ENCODE peak calls at places on chromosomes 4 and X, in four cellular contexts. J is hepatocyte, T is A673, X is GM23248. Z is an unnamed sample. For H3K27me3, the result is how much of the 10 kb centered on the place peaks cover.

GRCh38 chrX:93985621-93986020 is 311.6 kb downstream of the FAM133A start:
- DNase-seq in J (no peak), X (no peak), T (peak), Z (no peak)

GRCh38 chr4:186881521-186882220 is 158.0 kb upstream of the FAT1 start:
- DNase-seq in J (peak), T (no peak), X (peak), Z (no peak)

GRCh38 chrX:34288782-34289181 is 156.7 kb upstream of the FAM47A start:
- DNase-seq in T (no peak), X (no peak), J (no peak), Z (peak)

GRCh38 chr4:2503809-2504208 is 32.6 kb upstream of the FAM193A start:
- DNase-seq in T (no peak), X (no peak), J (no peak), Z (no peak)

GRCh38 chr4:156779046-156779445 is 192.6 kb downstream of the PDGFC start:
- DNase-seq in T (peak), J (no peak), X (peak), Z (no peak)

GRCh38 chr4:169286562-169287301 is 16.0 kb upstream of the SH3RF1 start:
- DNase-seq in J (no peak), T (no peak), X (peak), Z (no peak)

GRCh38 chr4:43410636-43411035 is 518.1 kb downstream of the GRXCR1 start:
- DNase-seq in X (no peak), T (no peak), J (no peak), Z (no peak)

GRCh38 chrX:16319929-16320328 is 152.6 kb downstream of the MAGEB17 start:
- DNase-seq in J (no peak), T (no peak), X (peak), Z (no peak)

GRCh38 chr4:57490520-57490919 is 380.3 kb upstream of the IGFBP7 start:
- DNase-seq in X (no peak), J (no peak), T (no peak), Z (no peak)

GRCh38 chr4:8740666-8741395 is 130.8 kb downstream of the HMX1 start:
- DNase-seq in T (no peak), J (no peak), X (no peak), Z (no peak)

GRCh38 chr4:5186584-5187170 is 135.4 kb downstream of the STK32B start:
- DNase-seq in X (no peak), T (no peak), J (no peak), Z (peak)

GRCh38 chr4:182143086-182143821 is 99.9 kb upstream of the TENM3 start:
- DNase-seq in X (peak), T (no peak), J (peak), Z (no peak)

GRCh38 chr4:1011022-1011694 is at the start of gene FGFRL1:
- DNase-seq in X (peak), J (peak), T (peak), Z (peak)

GRCh38 chr4:149719806-149720205 is 95.8 kb downstream of the IQCM start:
- DNase-seq in X (no peak), T (no peak), J (no peak), Z (no peak)

GRCh38 chrX:32153586-32153985 is 1057.8 kb downstream of the DMD start:
- DNase-seq in X (no peak), J (no peak), T (no peak), Z (no peak)

GRCh38 chr4:20431422-20432014 is 179.8 kb downstream of the SLIT2 start:
- DNase-seq in T (peak), J (peak), X (peak), Z (peak)

GRCh38 chr4:30968926-30969325 is 248.8 kb downstream of the PCDH7 start:
- DNase-seq in T (no peak), J (no peak), X (no peak), Z (no peak)

GRCh38 chr4:1048781-1049590 is 37.6 kb downstream of the FGFRL1 start:
- DNase-seq in T (no peak), X (no peak), J (no peak), Z (no peak)

GRCh38 chr4:155478336-155478825 is 101.6 kb upstream of the MAP9 start:
- DNase-seq in J (no peak), T (no peak), X (peak), Z (no peak)

GRCh38 chr4:13535708-13536361 is 8.5 kb downstream of the NKX3-2 start:
- DNase-seq in T (no peak), J (no peak), X (no peak), Z (no peak)
- TF ChIP-seq EZH2 in T (no peak), J (peak), X (no peak), Z (peak)

GRCh38 chrX:71996138-71996537 is 85.5 kb downstream of the NHSL2 start:
- DNase-seq in J (no peak), T (no peak), X (no peak), Z (no peak)

GRCh38 chrX:71993371-71993770 is 82.7 kb downstream of the NHSL2 start:
- DNase-seq in T (no peak), X (no peak), J (no peak), Z (no peak)

GRCh38 chrX:71994601-71995000 is 84.0 kb downstream of the NHSL2 start:
- DNase-seq in T (no peak), J (no peak), X (peak), Z (no peak)

GRCh38 chrX:71996826-71997225 is 86.2 kb downstream of the NHSL2 start:
- DNase-seq in J (no peak), X (peak), T (no peak), Z (no peak)

GRCh38 chrX:71995122-71995521 is 84.5 kb downstream of the NHSL2 start:
- DNase-seq in J (no peak), X (peak), T (no peak), Z (no peak)
- H3K27me3 ChIP-seq in J (under half), X (under half), T (under half), Z (under half)

GRCh38 chr4:120923201-120923522 is 636 bp upstream of the PRDM5 start:
- DNase-seq in X (no peak), T (no peak), J (no peak), Z (no peak)
- TF ChIP-seq EZH2 in X (no peak), T (no peak), J (no peak), Z (no peak)

GRCh38 chr4:48043504-48043903 is 26.9 kb downstream of the NIPAL1 start:
- DNase-seq in X (no peak), J (no peak), T (no peak), Z (no peak)
- H3K27me3 ChIP-seq in X (under half), J (under half), T (under half), Z (under half)

GRCh38 chr4:143337600-143338287 is 1.1 kb downstream of the GAB1 start:
- DNase-seq in X (peak), J (peak), T (peak), Z (no peak)
- TF ChIP-seq EZH2 in X (no peak), J (no peak), T (no peak), Z (no peak)

DNA sequence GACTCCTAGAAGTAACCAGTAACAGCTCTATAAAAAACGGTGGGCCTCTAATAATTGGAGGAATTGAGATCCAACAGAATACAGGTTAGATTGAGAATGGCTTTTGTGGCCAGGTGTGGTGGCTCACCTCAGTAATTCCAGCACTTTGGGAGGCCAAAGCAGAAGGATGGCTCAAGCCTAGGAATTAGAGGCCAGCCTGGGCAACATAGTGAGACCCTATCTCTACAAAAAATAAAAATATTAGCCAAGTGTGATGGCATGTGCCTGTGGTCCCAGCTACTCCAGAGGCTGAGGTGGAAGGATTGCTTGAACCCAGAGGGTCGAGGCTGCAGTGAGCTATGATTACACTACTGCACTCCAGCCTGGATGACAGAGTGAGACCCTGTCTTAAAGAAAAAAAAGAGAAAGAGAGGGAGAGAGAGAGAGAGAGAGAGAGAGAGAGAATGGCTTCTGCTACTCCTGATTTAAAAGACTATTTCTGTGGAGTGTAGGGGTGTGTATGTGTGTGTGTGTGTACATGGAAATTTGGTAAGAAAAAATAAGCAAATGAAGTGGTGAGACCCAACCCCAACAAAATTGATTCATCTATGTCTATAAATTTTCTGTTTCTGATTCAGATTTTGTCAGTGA is 89.3 kb downstream of the FRMPD4 start:
- DNase-seq in T (no peak), X (no peak), J (no peak), Z (no peak)
- H3K27me3 ChIP-seq in T (under half), X (under half), J (under half), Z (under half)

GRCh38 chrX:139203681-139204575 is 326.6 kb upstream of the F9 start:
- DNase-seq in J (peak), X (peak), T (peak), Z (no peak)
- TF ChIP-seq EZH2 in J (peak), X (no peak), T (no peak), Z (peak)

DNA sequence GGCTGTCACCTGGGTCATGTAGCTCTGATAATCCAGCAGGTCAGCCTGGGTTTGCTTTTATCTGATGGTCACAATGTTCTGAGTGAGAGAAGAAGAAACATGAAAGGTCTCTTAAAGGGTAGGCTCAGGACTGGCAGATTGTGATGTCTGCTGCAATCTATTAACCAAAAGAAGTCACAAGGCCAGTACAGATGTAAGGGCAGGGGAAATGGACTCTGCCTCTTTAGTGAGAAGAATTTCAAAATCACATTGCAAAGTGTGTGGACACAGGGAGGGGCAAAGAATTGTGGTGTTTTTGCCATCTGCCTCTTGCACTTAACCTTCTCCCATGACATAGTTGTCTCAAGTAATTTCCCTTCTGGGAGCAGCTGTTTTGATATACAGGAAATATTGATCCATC is 40.9 kb downstream of the IL1RAPL1 start:
- DNase-seq in X (no peak), J (peak), T (no peak), Z (no peak)
- H3K27me3 ChIP-seq in X (under half), J (under half), T (under half), Z (under half)

GRCh38 chr4:54229631-54230478 is 762 bp downstream of the PDGFRA start:
- DNase-seq in T (no peak), X (peak), J (peak), Z (no peak)

GRCh38 chr4:54228563-54229501 is at the start of gene PDGFRA:
- DNase-seq in X (peak), T (no peak), J (peak), Z (no peak)

GRCh38 chr4:54231419-54232150 is 2.5 kb downstream of the PDGFRA start:
- DNase-seq in X (peak), T (no peak), J (peak), Z (no peak)

GRCh38 chr4:54232151-54232688 is 3.1 kb downstream of the PDGFRA start:
- DNase-seq in J (peak), T (no peak), X (peak), Z (no peak)

DNA sequence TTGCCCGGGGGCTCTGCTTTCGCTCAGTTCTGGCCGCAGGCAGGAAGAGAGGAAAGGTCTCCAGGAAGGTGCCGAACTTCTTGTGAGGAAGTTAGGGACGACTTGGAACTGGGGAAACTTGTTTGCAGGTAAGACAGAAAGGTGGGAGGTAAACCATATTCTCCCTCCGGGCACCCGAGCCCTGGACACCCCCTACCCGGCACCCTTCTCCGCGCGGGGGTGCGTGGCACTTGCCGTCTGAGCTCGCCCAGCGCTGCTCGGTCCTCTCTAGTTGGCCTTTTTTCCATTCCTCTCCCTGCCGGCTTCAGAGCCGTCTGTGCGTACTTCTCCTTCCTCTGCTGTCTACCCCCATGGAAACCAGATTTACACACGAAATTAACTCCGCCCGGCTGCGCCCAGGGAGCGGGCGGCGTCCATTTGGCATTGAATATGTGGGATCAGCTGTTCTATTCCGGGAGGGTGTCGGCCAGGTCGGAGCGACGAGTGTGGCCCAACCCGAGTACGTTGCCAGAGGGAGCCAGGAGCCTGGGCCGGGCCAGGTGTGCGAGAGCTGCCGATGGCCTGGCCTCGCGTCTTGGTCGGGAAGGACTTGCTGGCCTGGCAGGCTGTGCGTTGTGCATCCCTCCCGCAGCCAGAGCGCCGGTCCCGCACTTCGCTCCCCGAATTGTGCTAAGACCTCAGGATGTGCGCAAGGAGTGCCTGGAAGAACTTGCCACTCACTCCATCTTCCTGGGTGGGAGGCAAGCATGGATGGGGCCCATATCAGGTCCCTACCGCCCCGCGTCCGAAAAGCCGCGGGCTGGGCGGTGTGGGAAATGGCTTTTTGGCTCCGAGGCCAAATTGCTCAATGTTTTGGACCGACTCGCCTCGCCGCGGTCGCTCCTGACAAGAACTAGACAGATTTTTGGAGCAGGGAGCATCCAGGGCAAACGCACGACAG is 1.7 kb downstream of the PDGFRA start:
- DNase-seq in J (peak), T (no peak), X (peak), Z (no peak)
- TF ChIP-seq EZH2 in J (peak), T (peak), X (no peak), Z (peak)

GRCh38 chrX:69285881-69286545 is 120.8 kb upstream of the PJA1 start:
- DNase-seq in X (peak), T (peak), J (peak), Z (no peak)
- H3K27me3 ChIP-seq in X (under half), T (under half), J (under half), Z (under half)